ENCODE peak calls at places on chromosomes 2 and 18, in eight cellular contexts. N is fibroblast of mammary gland; V is ovary; M is CD4-positive, alpha-beta T cell; U is upper lobe of right lung; L is endothelial cell; A is astrocyte of the cerebellum; Q is cardiac muscle cell. T is an unnamed sample.

GRCh38 chr2:128445533-128445900 is 126.8 kb upstream of the HS6ST1 start:
- DNase-seq in M (no peak), V (peak), Q (no peak), U (peak), L (peak), N (no peak), A (no peak), T (peak)

GRCh38 chr2:150601280-150602038 is 114.0 kb upstream of the RND3 start:
- DNase-seq in A (peak), L (no peak), Q (no peak), U (no peak), N (no peak), V (no peak), M (no peak), T (no peak)

GRCh38 chr2:222271854-222272253 is 26.9 kb downstream of the PAX3 start:
- DNase-seq in Q (no peak), V (no peak), M (no peak), U (no peak), A (no peak), L (no peak), N (no peak), T (no peak)

GRCh38 chr2:120219291-120219690 is 3.9 kb downstream of the TMEM185B start:
- DNase-seq in A (no peak), L (no peak), U (no peak), Q (no peak), M (no peak), V (no peak), N (no peak), T (no peak)

GRCh38 chr2:220842901-220843665 is 729.0 kb downstream of the EPHA4 start:
- DNase-seq in M (no peak), V (no peak), U (no peak), A (no peak), Q (no peak), N (no peak), L (no peak), T (no peak)

GRCh38 chr2:96806468-96807126 is 9.5 kb upstream of the CNNM3 start:
- DNase-seq in V (no peak), M (peak), A (no peak), U (no peak), Q (no peak), N (no peak), L (no peak), T (no peak)

GRCh38 chr2:191942114-191943103 is 95.5 kb upstream of the CAVIN2 start:
- DNase-seq in N (no peak), A (no peak), U (no peak), V (no peak), L (no peak), M (no peak), Q (peak), T (no peak)

GRCh38 chr2:40287201-40287600 is 164.7 kb downstream of the SLC8A1 start:
- DNase-seq in V (no peak), M (no peak), N (peak), A (no peak), Q (no peak), U (no peak), L (no peak), T (no peak)

GRCh38 chr2:150690870-150691269 is 203.4 kb upstream of the RND3 start:
- DNase-seq in A (no peak), U (no peak), N (peak), V (no peak), M (no peak), L (no peak), Q (no peak), T (no peak)

GRCh38 chr2:14517731-14518130 is 114.8 kb upstream of the LRATD1 start:
- DNase-seq in N (peak), M (no peak), Q (no peak), A (no peak), L (no peak), U (no peak), V (no peak), T (no peak)

GRCh38 chr2:74042606-74043005 is 57.9 kb downstream of the TET3 start:
- DNase-seq in A (no peak), V (no peak), L (no peak), M (no peak), Q (no peak), U (no peak), N (no peak), T (no peak)

GRCh38 chr2:119827866-119828507 is 68.3 kb downstream of the PTPN4 start:
- DNase-seq in L (no peak), N (peak), A (no peak), Q (no peak), M (no peak), V (no peak), U (no peak), T (no peak)

GRCh38 chr2:53445376-53446072 is 322.1 kb upstream of the CHAC2 start:
- DNase-seq in V (no peak), M (no peak), N (peak), U (no peak), L (no peak), A (no peak), Q (no peak), T (no peak)

GRCh38 chr2:66587216-66587615 is 152.3 kb downstream of the MEIS1 start:
- DNase-seq in U (no peak), N (no peak), Q (peak), L (peak), M (no peak), A (no peak), V (peak), T (peak)

GRCh38 chr18:56982756-56983155 is 164.1 kb upstream of the BOD1L2 start:
- DNase-seq in L (no peak), U (no peak), M (no peak), A (no peak), N (no peak), Q (no peak), V (no peak), T (no peak)

GRCh38 chr2:156005531-156005930 is 327.0 kb downstream of the NR4A2 start:
- DNase-seq in Q (no peak), U (no peak), N (no peak), M (no peak), A (no peak), L (no peak), V (no peak), T (no peak)

GRCh38 chr2:110853516-110853915 is 121.1 kb downstream of the ACOXL start:
- DNase-seq in Q (peak), N (peak), V (no peak), M (peak), L (peak), A (no peak), U (no peak), T (peak)

GRCh38 chr2:187310696-187311095 is 137.4 kb downstream of the CALCRL start:
- DNase-seq in M (no peak), L (no peak), Q (no peak), N (peak), A (no peak), V (no peak), U (no peak), T (no peak)

GRCh38 chr2:121348128-121348740 is 63.2 kb upstream of the TFCP2L1 start:
- DNase-seq in Q (no peak), M (no peak), N (no peak), A (no peak), V (no peak), U (no peak), L (no peak), T (no peak)

GRCh38 chr18:10604178-10604577 is 78.4 kb downstream of the NAPG start:
- DNase-seq in U (no peak), Q (no peak), N (no peak), L (no peak), M (no peak), A (no peak), V (no peak), T (no peak)

GRCh38 chr2:32436150-32436549 is 79.3 kb downstream of the BIRC6 start:
- DNase-seq in N (peak), A (no peak), M (no peak), Q (no peak), L (no peak), V (no peak), U (no peak), T (no peak)

GRCh38 chr2:111659361-111660281 is 224.4 kb downstream of the ANAPC1 start:
- DNase-seq in U (peak), L (no peak), Q (no peak), M (no peak), V (peak), A (peak), N (peak), T (peak)

GRCh38 chr2:3465844-3466481 is 53.4 kb downstream of the ADI1 start:
- DNase-seq in N (peak), A (peak), L (no peak), Q (no peak), U (no peak), V (no peak), M (no peak), T (no peak)

GRCh38 chr18:76953186-76953982 is 131.0 kb downstream of the ZNF236 start:
- DNase-seq in L (no peak), V (peak), U (peak), A (peak), M (no peak), Q (no peak), N (no peak), T (no peak)

GRCh38 chr2:203077458-203077857 is 62.8 kb downstream of the NBEAL1 start:
- DNase-seq in M (no peak), U (no peak), V (no peak), Q (no peak), N (peak), A (no peak), L (no peak), T (no peak)

GRCh38 chr2:46387886-46388515 is 90.8 kb downstream of the EPAS1 start:
- DNase-seq in A (no peak), L (no peak), V (no peak), Q (no peak), U (no peak), N (no peak), M (no peak), T (peak)

GRCh38 chr18:74598350-74599001 is 806 bp downstream of the ZNF407 start:
- DNase-seq in Q (peak), U (peak), A (no peak), M (peak), N (peak), L (no peak), V (peak), T (peak)

GRCh38 chr2:31886700-31887099 is 124.1 kb downstream of the MEMO1 start:
- DNase-seq in M (no peak), Q (peak), N (peak), L (peak), A (no peak), V (no peak), U (no peak), T (peak)

GRCh38 chr2:168210216-168210897 is 37.0 kb downstream of the STK39 start:
- DNase-seq in M (no peak), Q (no peak), A (no peak), V (no peak), U (no peak), N (no peak), L (no peak), T (no peak)

GRCh38 chr2:68767031-68767961 is 32.7 kb downstream of the ARHGAP25 start:
- DNase-seq in N (no peak), L (no peak), U (no peak), A (no peak), V (no peak), Q (no peak), M (peak), T (no peak)

GRCh38 chr2:136185991-136186771 is 68.2 kb upstream of the CXCR4 start:
- DNase-seq in M (no peak), Q (no peak), A (no peak), N (peak), L (no peak), V (no peak), U (no peak), T (no peak)

GRCh38 chr18:61861372-61861771 is 31.4 kb downstream of the RNF152 start:
- DNase-seq in V (no peak), Q (no peak), U (no peak), L (no peak), N (no peak), A (no peak), M (no peak), T (no peak)

GRCh38 chr2:217204358-217204757 is 344.5 kb upstream of the TNP1 start:
- DNase-seq in N (peak), Q (no peak), M (no peak), A (no peak), L (no peak), U (no peak), V (no peak), T (no peak)

GRCh38 chr2:168245074-168245825 is 2.1 kb downstream of the STK39 start:
- DNase-seq in L (no peak), A (no peak), U (no peak), N (no peak), Q (no peak), V (no peak), M (no peak), T (no peak)

GRCh38 chr2:34567128-34567527 is 968.0 kb upstream of the FAM98A start:
- DNase-seq in V (no peak), N (no peak), U (no peak), Q (no peak), M (no peak), A (peak), L (no peak), T (no peak)

GRCh38 chr2:34570266-34570872 is 971.3 kb upstream of the FAM98A start:
- DNase-seq in V (no peak), N (peak), U (no peak), L (no peak), M (no peak), Q (peak), A (peak), T (peak)
- TF ChIP-seq CTCF in V (no peak), N (no peak), U (peak), L (no peak), M (no peak), Q (no peak), A (peak), T (peak)

DNA sequence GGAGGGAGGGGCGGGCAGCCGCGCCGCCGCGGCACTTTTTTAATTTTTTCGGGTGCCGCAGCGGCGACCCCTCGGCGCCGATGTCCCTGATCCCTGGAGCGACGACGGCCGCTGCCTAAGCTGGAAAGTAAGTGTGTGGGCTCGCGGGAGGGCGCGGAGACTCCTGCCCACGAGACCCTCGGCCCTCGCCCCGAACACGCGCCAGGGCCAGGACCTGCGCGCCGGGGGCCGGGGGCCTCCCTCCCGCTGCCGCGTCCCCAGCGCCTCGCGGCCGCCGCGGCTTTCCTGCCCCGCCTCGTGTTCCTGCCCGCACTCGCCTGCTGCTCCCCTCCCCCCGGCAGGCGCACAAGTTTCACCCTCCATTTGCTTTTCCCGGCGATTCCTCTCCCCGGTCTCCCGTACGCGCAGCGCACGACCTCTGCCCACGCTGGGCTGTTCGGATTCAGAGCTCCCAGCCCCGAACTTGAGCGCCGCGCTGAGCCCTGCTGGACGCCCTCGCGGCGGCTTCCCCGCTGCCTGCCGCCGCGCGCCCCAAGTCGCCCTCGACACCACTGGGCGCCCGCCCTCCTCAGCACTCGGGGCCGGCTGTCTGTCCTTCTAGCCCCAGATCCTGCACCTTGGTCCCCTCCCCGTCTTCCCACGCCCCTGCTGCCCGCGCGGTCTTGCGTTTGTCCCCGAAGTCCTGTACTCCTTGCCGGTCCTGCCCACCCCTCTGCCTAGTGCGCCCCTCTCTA is 507 bp downstream of the PKP4 start:
- DNase-seq in A (no peak), U (peak), L (peak), N (peak), M (peak), V (peak), Q (peak), T (peak)
- TF ChIP-seq CTCF in A (no peak), U (no peak), L (no peak), N (no peak), M (no peak), V (no peak), Q (no peak), T (no peak)

GRCh38 chr2:48600917-48601316 is 16.7 kb upstream of the GTF2A1L start:
- DNase-seq in Q (no peak), U (no peak), L (no peak), M (no peak), N (peak), A (no peak), V (no peak), T (no peak)

GRCh38 chr2:48605482-48606175 is 12.0 kb upstream of the GTF2A1L start:
- DNase-seq in V (no peak), M (no peak), U (no peak), L (no peak), A (no peak), N (no peak), Q (no peak), T (no peak)

GRCh38 chr2:48600204-48600813 is 17.3 kb upstream of the GTF2A1L start:
- DNase-seq in M (no peak), N (peak), U (no peak), L (peak), A (no peak), Q (peak), V (no peak), T (no peak)

GRCh38 chr2:48601349-48601748 is 16.3 kb upstream of the GTF2A1L start:
- DNase-seq in A (no peak), M (no peak), V (no peak), N (peak), Q (peak), U (no peak), L (peak), T (peak)
- TF ChIP-seq CTCF in A (peak), M (no peak), V (no peak), N (peak), Q (peak), U (peak), L (no peak), T (peak)

DNA sequence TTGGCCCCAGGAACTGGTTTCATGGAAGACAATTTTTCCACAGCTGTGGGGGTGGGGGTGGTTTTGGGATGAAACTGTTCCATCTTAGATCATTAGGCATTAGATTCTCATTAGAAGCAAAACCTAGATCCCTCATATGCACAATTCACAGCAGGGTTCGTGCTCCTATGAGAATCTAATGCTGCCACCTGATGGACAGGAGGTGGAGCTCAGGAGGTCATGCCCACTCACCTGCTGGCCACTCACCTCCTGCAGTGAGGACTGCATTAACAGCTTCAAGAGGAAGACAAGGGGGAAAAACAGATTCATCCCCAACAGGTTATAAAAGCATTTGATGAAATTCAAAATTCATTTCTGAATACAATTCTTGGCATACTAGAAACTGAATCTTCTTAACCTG is 38.5 kb downstream of the THAP4 start:
- DNase-seq in A (no peak), N (no peak), M (no peak), Q (no peak), U (peak), L (no peak), V (no peak), T (no peak)
- TF ChIP-seq CTCF in A (peak), N (no peak), M (no peak), Q (no peak), U (peak), L (no peak), V (no peak), T (peak)

T was measured in H9.